ENCODE peak calls at places on chromosomes 16 and 17, in nine cellular contexts. O is spleen, N is transverse colon, H is right lobe of liver, F is IMR-90, R is sigmoid colon, I is tibial nerve, Q is lower leg skin, A is A549. L is an unnamed sample.

GRCh38 chr17:51676691-51677487 is 416.5 kb downstream of the UTP18 start:
- DNase-seq in Q (no peak), N (no peak), A (no peak), H (no peak), I (no peak), R (no peak), O (no peak), F (no peak), L (no peak)

GRCh38 chr17:63881935-63882601 is at the start of gene GH2:
- DNase-seq in N (peak; percentile 50), O (peak; percentile 76), I (peak; percentile 67), F (peak; percentile 34), R (no peak), Q (no peak), H (no peak), A (peak; percentile 65), L (peak; percentile 57)

GRCh38 chr17:81558941-81559806 is 7.0 kb upstream of the FAAP100 start:
- DNase-seq in A (peak; percentile 85), N (no peak), F (no peak), R (no peak), Q (no peak), O (no peak), H (no peak), I (no peak), L (no peak)

GRCh38 chr17:14301761-14302401 is 1.0 kb downstream of the HS3ST3B1 start:
- DNase-seq in H (peak; percentile 67), F (peak; percentile 48), R (no peak), O (peak; percentile 93), I (no peak), A (peak; percentile 29), N (peak; percentile 43), Q (peak; percentile 90), L (peak; percentile 26)

GRCh38 chr17:9529033-9529748 is 46.4 kb downstream of the STX8 start:
- DNase-seq in O (no peak), N (no peak), H (no peak), I (no peak), A (peak; percentile 55), F (peak; percentile 56), R (no peak), Q (no peak), L (no peak)

GRCh38 chr16:70254095-70254964 is 2.6 kb upstream of the EXOSC6 start:
- DNase-seq in F (peak; percentile 11), N (no peak), H (no peak), A (no peak), I (no peak), O (no peak), Q (peak; percentile 66), R (no peak), L (no peak)

GRCh38 chr16:81841709-81842108 is 62.6 kb downstream of the PLCG2 start:
- DNase-seq in F (no peak), I (no peak), H (no peak), N (no peak), R (no peak), A (no peak), Q (no peak), O (no peak), L (no peak)

GRCh38 chr17:21275579-21276339 is 8.8 kb upstream of the MAP2K3 start:
- DNase-seq in F (peak; percentile 64), A (peak; percentile 82), H (peak; percentile 97), N (peak; percentile 97), R (peak; percentile 95), I (peak; percentile 87), Q (peak; percentile 99), O (peak; percentile 100), L (peak; percentile 95)

GRCh38 chr17:57470906-57471305 is 214.6 kb downstream of the MSI2 start:
- DNase-seq in N (no peak), I (no peak), F (no peak), O (peak; percentile 30), Q (no peak), H (no peak), R (no peak), A (no peak), L (no peak)

GRCh38 chr17:290626-291025 is 62.0 kb downstream of the RPH3AL start:
- DNase-seq in R (peak; percentile 27), Q (peak; percentile 68), O (peak; percentile 40), H (peak; percentile 22), F (no peak), N (no peak), I (no peak), A (no peak), L (peak; percentile 12)

GRCh38 chr17:73429440-73430164 is 117.8 kb upstream of the CDC42EP4 start:
- DNase-seq in F (peak; percentile 60), R (peak; percentile 92), O (peak; percentile 97), N (peak; percentile 88), A (peak; percentile 77), H (peak; percentile 89), I (peak; percentile 78), Q (peak; percentile 96), L (peak; percentile 83)

GRCh38 chr17:50203589-50204345 is 2.3 kb upstream of the COL1A1 start:
- DNase-seq in A (no peak), F (peak; percentile 96), I (no peak), Q (no peak), R (peak; percentile 62), O (no peak), H (no peak), N (peak; percentile 8), L (no peak)

GRCh38 chr17:43327421-43327820 is 71.4 kb upstream of the ARL4D start:
- DNase-seq in F (peak; percentile 20), R (no peak), H (no peak), Q (no peak), O (no peak), I (no peak), N (no peak), A (no peak), L (no peak)

GRCh38 chr16:19168173-19169080 is at the start of gene SYT17:
- DNase-seq in O (peak; percentile 74), I (no peak), F (no peak), N (peak; percentile 64), A (peak; percentile 38), Q (no peak), R (no peak), H (peak; percentile 68), L (no peak)

GRCh38 chr17:78133971-78134898 is 3.7 kb downstream of the TMC8 start:
- DNase-seq in I (peak; percentile 43), R (no peak), F (peak; percentile 12), N (peak; percentile 82), O (peak; percentile 95), A (peak; percentile 80), H (peak; percentile 66), Q (peak; percentile 89), L (peak; percentile 76)

GRCh38 chr16:72860726-72861562 is 187.0 kb downstream of the ZFHX3 start:
- DNase-seq in O (no peak), F (no peak), Q (peak; percentile 70), R (no peak), A (no peak), N (no peak), I (no peak), H (no peak), L (no peak)

GRCh38 chr16:80294172-80294571 is 246.6 kb upstream of the DYNLRB2 start:
- DNase-seq in N (no peak), R (no peak), O (no peak), I (no peak), H (no peak), Q (no peak), A (no peak), F (no peak), L (no peak)

GRCh38 chr17:52148969-52149351 is 9.6 kb downstream of the CA10 start:
- DNase-seq in N (no peak), R (no peak), I (no peak), F (no peak), A (no peak), H (no peak), O (no peak), Q (no peak), L (peak; percentile 52)

GRCh38 chr16:68762996-68763756 is 26.1 kb downstream of the CDH1 start:
- DNase-seq in O (no peak), I (no peak), Q (no peak), R (no peak), F (no peak), N (no peak), A (no peak), H (no peak), L (peak; percentile 44)

GRCh38 chr17:13351046-13351445 is 250.7 kb downstream of the HS3ST3A1 start:
- DNase-seq in F (peak; percentile 69), R (no peak), Q (no peak), A (no peak), H (no peak), N (no peak), O (no peak), I (no peak), L (no peak)

GRCh38 chr17:76868176-76868668 is at the start of gene MGAT5B:
- DNase-seq in H (peak; percentile 80), Q (peak; percentile 90), I (peak; percentile 51), R (peak; percentile 83), N (peak; percentile 75), O (peak; percentile 94), F (peak; percentile 76), A (peak; percentile 87), L (peak; percentile 79)
- TF ChIP-seq POLR2A in H (no peak), Q (no peak), I (no peak), R (no peak), N (no peak), O (no peak), F (peak; percentile 50), A (peak; percentile 38), L (no peak)

GRCh38 chr16:46883690-46884512 is at the start of gene GPT2:
- DNase-seq in F (peak; percentile 95), A (peak; percentile 95), I (peak; percentile 91), H (peak; percentile 100), Q (peak; percentile 98), O (peak; percentile 98), N (peak; percentile 98), R (peak; percentile 97), L (peak; percentile 99)
- TF ChIP-seq POLR2A in F (peak; percentile 44), A (peak; percentile 73), I (peak; percentile 70), H (peak; percentile 88), Q (no peak), O (no peak), N (peak; percentile 62), R (peak; percentile 14), L (peak; percentile 91)

DNA sequence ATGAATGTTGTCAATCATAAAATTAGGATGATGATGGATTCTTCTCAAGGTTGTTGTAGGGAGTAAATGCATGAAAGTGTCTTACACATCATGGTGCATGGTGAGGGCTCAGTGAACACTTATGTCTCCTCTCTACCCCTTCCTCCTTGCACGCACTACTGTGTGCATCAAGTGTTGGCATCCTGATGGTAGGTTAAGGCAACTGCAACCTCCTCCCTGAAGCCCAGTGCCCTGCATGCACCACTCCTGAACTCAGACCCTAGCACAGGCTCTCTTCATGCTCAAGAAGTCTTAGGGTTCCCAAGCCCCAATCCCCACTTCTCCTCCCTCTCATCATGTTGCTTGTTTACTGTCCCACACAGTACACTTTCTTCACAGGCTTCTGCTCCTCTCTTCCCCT is 105.8 kb upstream of the DNAH9 start:
- DNase-seq in F (no peak), A (no peak), Q (no peak), I (no peak), O (no peak), R (no peak), N (no peak), H (no peak), L (no peak)
- TF ChIP-seq POLR2A in F (no peak), A (no peak), Q (no peak), I (no peak), O (no peak), R (no peak), N (no peak), H (no peak), L (no peak)

GRCh38 chr17:48047741-48048320 is 328 bp upstream of the NFE2L1 start:
- DNase-seq in H (peak; percentile 100), I (peak; percentile 99), R (peak; percentile 100), F (peak; percentile 100), O (peak; percentile 99), A (peak; percentile 100), N (peak; percentile 99), Q (peak; percentile 100), L (peak; percentile 99)
- TF ChIP-seq POLR2A in H (peak; percentile 66), I (peak; percentile 60), R (peak; percentile 79), F (peak; percentile 90), O (peak; percentile 83), A (peak; percentile 61), N (peak; percentile 86), Q (peak; percentile 44), L (peak; percentile 95)

L was measured in body of pancreas.